ENCODE peak calls at places on chromosomes 12 and 14, in four cellular contexts. One of them, this sample, is unnamed.

GRCh38 chr12:356276-356988 is 32.7 kb downstream of the KDM5A start:
- DNase-seq in astrocyte of the spinal cord: peak
- DNase-seq in EL: peak
- DNase-seq in ureter: no peak
- DNase-seq in this sample: no peak

GRCh38 chr12:52206309-52207040 is 14.7 kb upstream of the KRT80 start:
- DNase-seq in astrocyte of the spinal cord: no peak
- DNase-seq in EL: no peak
- DNase-seq in ureter: no peak
- DNase-seq in this sample: no peak

GRCh38 chr12:27505124-27505523 is 18.9 kb upstream of the PPFIBP1 start:
- DNase-seq in astrocyte of the spinal cord: peak
- DNase-seq in EL: peak
- DNase-seq in ureter: no peak
- DNase-seq in this sample: no peak

GRCh38 chr12:45575823-45576448 is 153.6 kb upstream of the ARID2 start:
- DNase-seq in astrocyte of the spinal cord: no peak
- DNase-seq in EL: no peak
- DNase-seq in ureter: no peak
- DNase-seq in this sample: no peak

GRCh38 chr12:25806271-25806670 is 152.2 kb upstream of the RASSF8 start:
- DNase-seq in astrocyte of the spinal cord: peak
- DNase-seq in EL: peak
- DNase-seq in ureter: no peak
- DNase-seq in this sample: no peak

GRCh38 chr12:127083028-127083949 is 1183.7 kb upstream of the TMEM132C start:
- DNase-seq in astrocyte of the spinal cord: peak
- DNase-seq in EL: peak
- DNase-seq in ureter: no peak
- DNase-seq in this sample: no peak

GRCh38 chr14:83163016-83163415 is 1629.4 kb upstream of the SEL1L start:
- DNase-seq in astrocyte of the spinal cord: no peak
- DNase-seq in EL: no peak
- DNase-seq in ureter: no peak
- DNase-seq in this sample: no peak

GRCh38 chr12:87866602-87867292 is 162.5 kb downstream of the C12orf50 start:
- DNase-seq in astrocyte of the spinal cord: no peak
- DNase-seq in EL: peak
- DNase-seq in ureter: no peak
- DNase-seq in this sample: no peak

GRCh38 chr12:100422646-100423045 is 51.0 kb upstream of the NR1H4 start:
- DNase-seq in astrocyte of the spinal cord: no peak
- DNase-seq in EL: no peak
- DNase-seq in ureter: no peak
- DNase-seq in this sample: no peak

GRCh38 chr12:5902736-5903135 is 42.3 kb downstream of the ANO2 start:
- DNase-seq in astrocyte of the spinal cord: no peak
- DNase-seq in EL: no peak
- DNase-seq in ureter: no peak
- DNase-seq in this sample: no peak

GRCh38 chr12:74349925-74350324 is 187.7 kb upstream of the ATXN7L3B start:
- DNase-seq in astrocyte of the spinal cord: peak
- DNase-seq in EL: peak
- DNase-seq in ureter: no peak
- DNase-seq in this sample: no peak

GRCh38 chr12:14416658-14417057 is 51.2 kb downstream of the ATF7IP start:
- DNase-seq in astrocyte of the spinal cord: peak
- DNase-seq in EL: peak
- DNase-seq in ureter: no peak
- DNase-seq in this sample: no peak

GRCh38 chr12:13222076-13222475 is 25.6 kb downstream of the EMP1 start:
- DNase-seq in astrocyte of the spinal cord: no peak
- DNase-seq in EL: no peak
- DNase-seq in ureter: no peak
- DNase-seq in this sample: no peak

GRCh38 chr12:66653801-66654200 is 25.1 kb downstream of the GRIP1 start:
- DNase-seq in astrocyte of the spinal cord: no peak
- DNase-seq in EL: no peak
- DNase-seq in ureter: no peak
- DNase-seq in this sample: no peak

GRCh38 chr12:40474630-40475029 is 217.6 kb upstream of the CNTN1 start:
- DNase-seq in astrocyte of the spinal cord: no peak
- DNase-seq in EL: no peak
- DNase-seq in ureter: no peak
- DNase-seq in this sample: no peak

GRCh38 chr12:125029756-125030358 is 35.4 kb upstream of the AACS start:
- DNase-seq in astrocyte of the spinal cord: peak
- DNase-seq in EL: peak
- DNase-seq in ureter: no peak
- DNase-seq in this sample: no peak

GRCh38 chr14:72822946-72823611 is 70.8 kb downstream of the DPF3 start:
- DNase-seq in astrocyte of the spinal cord: no peak
- DNase-seq in EL: no peak
- DNase-seq in ureter: no peak
- DNase-seq in this sample: no peak

GRCh38 chr14:98167253-98167652 is 1104.7 kb downstream of the BCL11B start:
- DNase-seq in astrocyte of the spinal cord: no peak
- DNase-seq in EL: no peak
- DNase-seq in ureter: no peak
- DNase-seq in this sample: no peak

GRCh38 chr14:100679707-100680438 is 46.8 kb upstream of the DLK1 start:
- DNase-seq in astrocyte of the spinal cord: peak
- DNase-seq in EL: peak
- DNase-seq in ureter: peak
- DNase-seq in this sample: no peak

GRCh38 chr12:109934026-109934425 is 34.0 kb downstream of the TCHP start:
- DNase-seq in astrocyte of the spinal cord: no peak
- DNase-seq in EL: no peak
- DNase-seq in ureter: no peak
- DNase-seq in this sample: no peak

GRCh38 chr14:104888489-104889373 is 23.7 kb downstream of the CEP170B start:
- DNase-seq in astrocyte of the spinal cord: no peak
- DNase-seq in EL: no peak
- DNase-seq in ureter: no peak
- DNase-seq in this sample: no peak

GRCh38 chr12:105820407-105821140 is 318.2 kb downstream of the NUAK1 start:
- DNase-seq in astrocyte of the spinal cord: peak
- DNase-seq in EL: peak
- DNase-seq in ureter: peak
- DNase-seq in this sample: peak

GRCh38 chr14:20690848-20691640 is 2.5 kb downstream of the ANG start:
- DNase-seq in astrocyte of the spinal cord: peak
- DNase-seq in EL: peak
- DNase-seq in ureter: peak
- DNase-seq in this sample: no peak

GRCh38 chr12:117528538-117528937 is 167.1 kb upstream of the NOS1 start:
- DNase-seq in astrocyte of the spinal cord: no peak
- DNase-seq in EL: no peak
- DNase-seq in ureter: no peak
- DNase-seq in this sample: no peak

GRCh38 chr12:95487024-95487423 is 13.1 kb downstream of the METAP2 start:
- DNase-seq in astrocyte of the spinal cord: no peak
- DNase-seq in EL: no peak
- DNase-seq in ureter: no peak
- DNase-seq in this sample: no peak

GRCh38 chr14:73422515-73422914 is 35.8 kb downstream of the NUMB start:
- DNase-seq in astrocyte of the spinal cord: no peak
- DNase-seq in EL: no peak
- DNase-seq in ureter: no peak
- DNase-seq in this sample: no peak

GRCh38 chr14:69693145-69693544 is 73.8 kb upstream of the SRSF5 start:
- DNase-seq in astrocyte of the spinal cord: no peak
- DNase-seq in EL: no peak
- DNase-seq in ureter: no peak
- DNase-seq in this sample: no peak

GRCh38 chr14:63486729-63487128 is 56.4 kb downstream of the PPP2R5E start:
- DNase-seq in astrocyte of the spinal cord: no peak
- DNase-seq in EL: no peak
- DNase-seq in ureter: no peak
- DNase-seq in this sample: no peak

GRCh38 chr14:31300883-31301282 is 93.3 kb upstream of the HECTD1 start:
- DNase-seq in astrocyte of the spinal cord: no peak
- DNase-seq in EL: no peak
- DNase-seq in ureter: no peak
- DNase-seq in this sample: no peak

GRCh38 chr12:49621651-49622500 is 1.5 kb upstream of the PRPF40B start:
- DNase-seq in astrocyte of the spinal cord: no peak
- DNase-seq in EL: peak
- DNase-seq in ureter: no peak
- DNase-seq in this sample: peak

GRCh38 chr12:13940466-13940865 is 40.9 kb downstream of the GRIN2B start:
- DNase-seq in astrocyte of the spinal cord: no peak
- DNase-seq in EL: no peak
- DNase-seq in ureter: no peak
- DNase-seq in this sample: no peak

GRCh38 chr12:1820191-1820599 is at the start of gene LRTM2:
- DNase-seq in astrocyte of the spinal cord: no peak
- DNase-seq in EL: no peak
- DNase-seq in ureter: no peak
- DNase-seq in this sample: no peak

GRCh38 chr14:95516554-95517209 is at the start of gene SYNE3:
- DNase-seq in astrocyte of the spinal cord: no peak
- DNase-seq in EL: peak
- DNase-seq in ureter: no peak
- DNase-seq in this sample: peak

GRCh38 chr14:71733210-71733883 is 198.9 kb upstream of the RGS6 start:
- DNase-seq in astrocyte of the spinal cord: peak
- DNase-seq in EL: peak
- DNase-seq in ureter: no peak
- DNase-seq in this sample: peak

GRCh38 chr12:6020930-6021329 is 75.9 kb upstream of the ANO2 start:
- DNase-seq in astrocyte of the spinal cord: peak
- DNase-seq in EL: no peak
- DNase-seq in ureter: no peak
- DNase-seq in this sample: no peak

GRCh38 chr12:98422809-98423208 is 92.6 kb upstream of the TMPO start:
- DNase-seq in astrocyte of the spinal cord: no peak
- DNase-seq in EL: peak
- DNase-seq in ureter: no peak
- DNase-seq in this sample: no peak

GRCh38 chr14:87824261-87824660 is 168.7 kb downstream of the GALC start:
- DNase-seq in astrocyte of the spinal cord: no peak
- DNase-seq in EL: no peak
- DNase-seq in ureter: no peak
- DNase-seq in this sample: no peak

GRCh38 chr12:121793501-121793835 is at the start of gene RHOF:
- DNase-seq in astrocyte of the spinal cord: no peak
- DNase-seq in EL: peak
- DNase-seq in ureter: no peak
- DNase-seq in this sample: no peak

GRCh38 chr14:54568821-54569591 is 2.1 kb downstream of the SAMD4A start:
- DNase-seq in astrocyte of the spinal cord: no peak
- DNase-seq in EL: peak
- DNase-seq in ureter: peak
- DNase-seq in this sample: peak

GRCh38 chr14:51957950-51958349 is 31.4 kb upstream of the RTRAF start:
- DNase-seq in astrocyte of the spinal cord: peak
- DNase-seq in EL: peak
- DNase-seq in ureter: no peak
- DNase-seq in this sample: no peak